ENCODE peak calls at places on chromosomes 5 and 9, in nine cellular contexts. One of them, this sample, is unnamed.

GRCh38 chr9:133914483-133915342 is 77.4 kb downstream of the VAV2 start:
- DNase-seq in stimulated activated CD8-positive, alpha-beta memory T cell treated with anti-CD3 and anti-CD28 coated beads, Interleukin-15, amount 100 ng/mL, for 4 hours: no peak
- DNase-seq in kidney tubule cell: no peak
- DNase-seq in OCI-M1: no peak
- DNase-seq in globus pallidus: no peak
- DNase-seq in cardiac muscle cell: no peak
- DNase-seq in choroid plexus epithelial cell: no peak
- DNase-seq in stimulated activated CD4-positive, alpha-beta T cell treated with anti-CD3 and anti-CD28 coated beads, Interleukin-15, amount 100 ng/mL, for 1 hour: no peak
- DNase-seq in NCI-H1105: no peak
- DNase-seq in this sample: no peak

GRCh38 chr5:135847976-135848375 is 13.5 kb downstream of the SLC25A48 start:
- DNase-seq in stimulated activated CD4-positive, alpha-beta T cell treated with anti-CD3 and anti-CD28 coated beads, Interleukin-15, amount 100 ng/mL, for 1 hour: no peak
- DNase-seq in cardiac muscle cell: no peak
- DNase-seq in OCI-M1: no peak
- DNase-seq in stimulated activated CD8-positive, alpha-beta memory T cell treated with anti-CD3 and anti-CD28 coated beads, Interleukin-15, amount 100 ng/mL, for 4 hours: no peak
- DNase-seq in kidney tubule cell: no peak
- DNase-seq in choroid plexus epithelial cell: no peak
- DNase-seq in NCI-H1105: no peak
- DNase-seq in globus pallidus: no peak
- DNase-seq in this sample: no peak

GRCh38 chr5:71891856-71892255 is 172.8 kb downstream of the CARTPT start:
- DNase-seq in choroid plexus epithelial cell: peak; percentile 56
- DNase-seq in NCI-H1105: no peak
- DNase-seq in cardiac muscle cell: peak; percentile 67
- DNase-seq in kidney tubule cell: peak; percentile 91
- DNase-seq in stimulated activated CD4-positive, alpha-beta T cell treated with anti-CD3 and anti-CD28 coated beads, Interleukin-15, amount 100 ng/mL, for 1 hour: no peak
- DNase-seq in globus pallidus: no peak
- DNase-seq in stimulated activated CD8-positive, alpha-beta memory T cell treated with anti-CD3 and anti-CD28 coated beads, Interleukin-15, amount 100 ng/mL, for 4 hours: no peak
- DNase-seq in OCI-M1: no peak
- DNase-seq in this sample: no peak

GRCh38 chr5:542693-543311 is 18.6 kb upstream of the SLC9A3 start:
- DNase-seq in globus pallidus: no peak
- DNase-seq in kidney tubule cell: no peak
- DNase-seq in cardiac muscle cell: no peak
- DNase-seq in OCI-M1: no peak
- DNase-seq in choroid plexus epithelial cell: no peak
- DNase-seq in stimulated activated CD4-positive, alpha-beta T cell treated with anti-CD3 and anti-CD28 coated beads, Interleukin-15, amount 100 ng/mL, for 1 hour: no peak
- DNase-seq in stimulated activated CD8-positive, alpha-beta memory T cell treated with anti-CD3 and anti-CD28 coated beads, Interleukin-15, amount 100 ng/mL, for 4 hours: no peak
- DNase-seq in NCI-H1105: no peak
- DNase-seq in this sample: no peak

GRCh38 chr5:176407456-176408244 is 8.7 kb downstream of the CLTB start:
- DNase-seq in stimulated activated CD8-positive, alpha-beta memory T cell treated with anti-CD3 and anti-CD28 coated beads, Interleukin-15, amount 100 ng/mL, for 4 hours: no peak
- DNase-seq in globus pallidus: no peak
- DNase-seq in kidney tubule cell: no peak
- DNase-seq in choroid plexus epithelial cell: no peak
- DNase-seq in OCI-M1: no peak
- DNase-seq in stimulated activated CD4-positive, alpha-beta T cell treated with anti-CD3 and anti-CD28 coated beads, Interleukin-15, amount 100 ng/mL, for 1 hour: no peak
- DNase-seq in NCI-H1105: no peak
- DNase-seq in cardiac muscle cell: no peak
- DNase-seq in this sample: no peak

GRCh38 chr5:149019562-149020140 is 43.2 kb downstream of the SH3TC2 start:
- DNase-seq in globus pallidus: no peak
- DNase-seq in kidney tubule cell: peak; percentile 35
- DNase-seq in NCI-H1105: no peak
- DNase-seq in choroid plexus epithelial cell: no peak
- DNase-seq in stimulated activated CD4-positive, alpha-beta T cell treated with anti-CD3 and anti-CD28 coated beads, Interleukin-15, amount 100 ng/mL, for 1 hour: no peak
- DNase-seq in stimulated activated CD8-positive, alpha-beta memory T cell treated with anti-CD3 and anti-CD28 coated beads, Interleukin-15, amount 100 ng/mL, for 4 hours: no peak
- DNase-seq in OCI-M1: no peak
- DNase-seq in cardiac muscle cell: no peak
- DNase-seq in this sample: no peak

GRCh38 chr9:83061036-83061435 is 1.9 kb downstream of the RASEF start:
- DNase-seq in choroid plexus epithelial cell: no peak
- DNase-seq in NCI-H1105: no peak
- DNase-seq in cardiac muscle cell: no peak
- DNase-seq in stimulated activated CD4-positive, alpha-beta T cell treated with anti-CD3 and anti-CD28 coated beads, Interleukin-15, amount 100 ng/mL, for 1 hour: no peak
- DNase-seq in stimulated activated CD8-positive, alpha-beta memory T cell treated with anti-CD3 and anti-CD28 coated beads, Interleukin-15, amount 100 ng/mL, for 4 hours: no peak
- DNase-seq in globus pallidus: no peak
- DNase-seq in OCI-M1: no peak
- DNase-seq in kidney tubule cell: peak; percentile 84
- DNase-seq in this sample: peak; percentile 55

GRCh38 chr5:155085282-155085990 is 71.9 kb downstream of the KIF4B start:
- DNase-seq in OCI-M1: no peak
- DNase-seq in NCI-H1105: no peak
- DNase-seq in cardiac muscle cell: no peak
- DNase-seq in stimulated activated CD8-positive, alpha-beta memory T cell treated with anti-CD3 and anti-CD28 coated beads, Interleukin-15, amount 100 ng/mL, for 4 hours: no peak
- DNase-seq in globus pallidus: no peak
- DNase-seq in choroid plexus epithelial cell: no peak
- DNase-seq in stimulated activated CD4-positive, alpha-beta T cell treated with anti-CD3 and anti-CD28 coated beads, Interleukin-15, amount 100 ng/mL, for 1 hour: no peak
- DNase-seq in kidney tubule cell: peak; percentile 47
- DNase-seq in this sample: no peak

GRCh38 chr5:115894342-115894741 is 52.6 kb downstream of the AP3S1 start:
- DNase-seq in kidney tubule cell: no peak
- DNase-seq in stimulated activated CD4-positive, alpha-beta T cell treated with anti-CD3 and anti-CD28 coated beads, Interleukin-15, amount 100 ng/mL, for 1 hour: no peak
- DNase-seq in stimulated activated CD8-positive, alpha-beta memory T cell treated with anti-CD3 and anti-CD28 coated beads, Interleukin-15, amount 100 ng/mL, for 4 hours: no peak
- DNase-seq in choroid plexus epithelial cell: no peak
- DNase-seq in OCI-M1: no peak
- DNase-seq in NCI-H1105: no peak
- DNase-seq in globus pallidus: no peak
- DNase-seq in cardiac muscle cell: no peak
- DNase-seq in this sample: no peak

GRCh38 chr5:75720882-75721281 is 3.6 kb upstream of the POC5 start:
- DNase-seq in globus pallidus: no peak
- DNase-seq in stimulated activated CD4-positive, alpha-beta T cell treated with anti-CD3 and anti-CD28 coated beads, Interleukin-15, amount 100 ng/mL, for 1 hour: no peak
- DNase-seq in OCI-M1: no peak
- DNase-seq in kidney tubule cell: no peak
- DNase-seq in choroid plexus epithelial cell: no peak
- DNase-seq in cardiac muscle cell: no peak
- DNase-seq in NCI-H1105: no peak
- DNase-seq in stimulated activated CD8-positive, alpha-beta memory T cell treated with anti-CD3 and anti-CD28 coated beads, Interleukin-15, amount 100 ng/mL, for 4 hours: no peak
- DNase-seq in this sample: no peak

GRCh38 chr5:166786889-166787288 is 1504.6 kb upstream of the WWC1 start:
- DNase-seq in stimulated activated CD4-positive, alpha-beta T cell treated with anti-CD3 and anti-CD28 coated beads, Interleukin-15, amount 100 ng/mL, for 1 hour: no peak
- DNase-seq in cardiac muscle cell: peak; percentile 3
- DNase-seq in NCI-H1105: no peak
- DNase-seq in globus pallidus: no peak
- DNase-seq in OCI-M1: no peak
- DNase-seq in kidney tubule cell: no peak
- DNase-seq in stimulated activated CD8-positive, alpha-beta memory T cell treated with anti-CD3 and anti-CD28 coated beads, Interleukin-15, amount 100 ng/mL, for 4 hours: no peak
- DNase-seq in choroid plexus epithelial cell: peak; percentile 16
- DNase-seq in this sample: no peak

GRCh38 chr9:9341203-9341602 is 1271.6 kb downstream of the PTPRD start:
- DNase-seq in cardiac muscle cell: no peak
- DNase-seq in globus pallidus: peak; percentile 46
- DNase-seq in NCI-H1105: peak; percentile 20
- DNase-seq in stimulated activated CD8-positive, alpha-beta memory T cell treated with anti-CD3 and anti-CD28 coated beads, Interleukin-15, amount 100 ng/mL, for 4 hours: no peak
- DNase-seq in choroid plexus epithelial cell: no peak
- DNase-seq in kidney tubule cell: no peak
- DNase-seq in stimulated activated CD4-positive, alpha-beta T cell treated with anti-CD3 and anti-CD28 coated beads, Interleukin-15, amount 100 ng/mL, for 1 hour: no peak
- DNase-seq in OCI-M1: no peak
- DNase-seq in this sample: no peak

GRCh38 chr5:124179788-124180187 is 566.7 kb downstream of the ZNF608 start:
- DNase-seq in stimulated activated CD8-positive, alpha-beta memory T cell treated with anti-CD3 and anti-CD28 coated beads, Interleukin-15, amount 100 ng/mL, for 4 hours: no peak
- DNase-seq in choroid plexus epithelial cell: no peak
- DNase-seq in NCI-H1105: no peak
- DNase-seq in stimulated activated CD4-positive, alpha-beta T cell treated with anti-CD3 and anti-CD28 coated beads, Interleukin-15, amount 100 ng/mL, for 1 hour: no peak
- DNase-seq in cardiac muscle cell: no peak
- DNase-seq in OCI-M1: no peak
- DNase-seq in kidney tubule cell: no peak
- DNase-seq in globus pallidus: no peak
- DNase-seq in this sample: no peak

GRCh38 chr9:92725726-92726125 is 38.9 kb downstream of the BICD2 start:
- DNase-seq in globus pallidus: no peak
- DNase-seq in choroid plexus epithelial cell: no peak
- DNase-seq in stimulated activated CD8-positive, alpha-beta memory T cell treated with anti-CD3 and anti-CD28 coated beads, Interleukin-15, amount 100 ng/mL, for 4 hours: no peak
- DNase-seq in NCI-H1105: no peak
- DNase-seq in OCI-M1: no peak
- DNase-seq in cardiac muscle cell: no peak
- DNase-seq in kidney tubule cell: no peak
- DNase-seq in stimulated activated CD4-positive, alpha-beta T cell treated with anti-CD3 and anti-CD28 coated beads, Interleukin-15, amount 100 ng/mL, for 1 hour: no peak
- DNase-seq in this sample: no peak

GRCh38 chr5:35220967-35221366 is 9.3 kb downstream of the PRLR start:
- DNase-seq in kidney tubule cell: no peak
- DNase-seq in stimulated activated CD4-positive, alpha-beta T cell treated with anti-CD3 and anti-CD28 coated beads, Interleukin-15, amount 100 ng/mL, for 1 hour: no peak
- DNase-seq in OCI-M1: no peak
- DNase-seq in globus pallidus: no peak
- DNase-seq in NCI-H1105: no peak
- DNase-seq in cardiac muscle cell: no peak
- DNase-seq in choroid plexus epithelial cell: no peak
- DNase-seq in stimulated activated CD8-positive, alpha-beta memory T cell treated with anti-CD3 and anti-CD28 coated beads, Interleukin-15, amount 100 ng/mL, for 4 hours: no peak
- DNase-seq in this sample: no peak

This sample was measured in NCI-H748 treated with DMSO at 0.1 percent for 48 hours.